ENCODE peak calls at places on chromosomes 12 and 14, in ten cellular contexts. One of them, this sample, is unnamed.

GRCh38 chr12:107349008-107349747 is 255.8 kb upstream of the CRY1 start:
- DNase-seq in activated T-helper 1 cell treated with anti-CD3 and anti-CD28 coated beads, Interleukin-2, amount 50 U/mL, for 16 hours: no peak
- DNase-seq in NCI-H1048: peak
- DNase-seq in NCI-H1092 treated with DMSO at 0.1 percent for 48 hours: peak
- DNase-seq in AML-193: no peak
- DNase-seq in hepatocyte: peak
- DNase-seq in erythroblast: no peak
- DNase-seq in GM20000: no peak
- DNase-seq in stimulated activated CD4-positive, alpha-beta T cell treated with anti-CD3 and anti-CD28 coated beads, TNF-alpha, amount 100 ng/mL, for 4 hours: no peak
- DNase-seq in effector memory CD8-positive, alpha-beta T cell: no peak
- DNase-seq in this sample: peak

GRCh38 chr14:101704140-101704539 is 57.4 kb upstream of the PPP2R5C start:
- DNase-seq in effector memory CD8-positive, alpha-beta T cell: no peak
- DNase-seq in NCI-H1048: no peak
- DNase-seq in erythroblast: no peak
- DNase-seq in GM20000: no peak
- DNase-seq in activated T-helper 1 cell treated with anti-CD3 and anti-CD28 coated beads, Interleukin-2, amount 50 U/mL, for 16 hours: no peak
- DNase-seq in AML-193: no peak
- DNase-seq in NCI-H1092 treated with DMSO at 0.1 percent for 48 hours: no peak
- DNase-seq in stimulated activated CD4-positive, alpha-beta T cell treated with anti-CD3 and anti-CD28 coated beads, TNF-alpha, amount 100 ng/mL, for 4 hours: no peak
- DNase-seq in hepatocyte: no peak
- DNase-seq in this sample: peak

GRCh38 chr12:64696065-64696741 is 63.0 kb downstream of the GNS start:
- DNase-seq in NCI-H1092 treated with DMSO at 0.1 percent for 48 hours: peak
- DNase-seq in hepatocyte: peak
- DNase-seq in stimulated activated CD4-positive, alpha-beta T cell treated with anti-CD3 and anti-CD28 coated beads, TNF-alpha, amount 100 ng/mL, for 4 hours: no peak
- DNase-seq in AML-193: peak
- DNase-seq in effector memory CD8-positive, alpha-beta T cell: no peak
- DNase-seq in GM20000: no peak
- DNase-seq in erythroblast: peak
- DNase-seq in NCI-H1048: no peak
- DNase-seq in activated T-helper 1 cell treated with anti-CD3 and anti-CD28 coated beads, Interleukin-2, amount 50 U/mL, for 16 hours: no peak
- DNase-seq in this sample: peak

GRCh38 chr12:120466560-120467315 is 2.8 kb downstream of the SRSF9 start:
- DNase-seq in hepatocyte: peak
- DNase-seq in stimulated activated CD4-positive, alpha-beta T cell treated with anti-CD3 and anti-CD28 coated beads, TNF-alpha, amount 100 ng/mL, for 4 hours: peak
- DNase-seq in activated T-helper 1 cell treated with anti-CD3 and anti-CD28 coated beads, Interleukin-2, amount 50 U/mL, for 16 hours: no peak
- DNase-seq in NCI-H1048: no peak
- DNase-seq in AML-193: peak
- DNase-seq in NCI-H1092 treated with DMSO at 0.1 percent for 48 hours: peak
- DNase-seq in GM20000: no peak
- DNase-seq in erythroblast: peak
- DNase-seq in effector memory CD8-positive, alpha-beta T cell: peak
- DNase-seq in this sample: peak

GRCh38 chr14:33287204-33287603 is 348.5 kb downstream of the NPAS3 start:
- DNase-seq in NCI-H1048: no peak
- DNase-seq in hepatocyte: no peak
- DNase-seq in effector memory CD8-positive, alpha-beta T cell: no peak
- DNase-seq in NCI-H1092 treated with DMSO at 0.1 percent for 48 hours: no peak
- DNase-seq in activated T-helper 1 cell treated with anti-CD3 and anti-CD28 coated beads, Interleukin-2, amount 50 U/mL, for 16 hours: no peak
- DNase-seq in AML-193: no peak
- DNase-seq in GM20000: no peak
- DNase-seq in erythroblast: no peak
- DNase-seq in stimulated activated CD4-positive, alpha-beta T cell treated with anti-CD3 and anti-CD28 coated beads, TNF-alpha, amount 100 ng/mL, for 4 hours: no peak
- DNase-seq in this sample: no peak

GRCh38 chr14:55349565-55349964 is 62.1 kb downstream of the ATG14 start:
- DNase-seq in erythroblast: no peak
- DNase-seq in AML-193: no peak
- DNase-seq in GM20000: no peak
- DNase-seq in activated T-helper 1 cell treated with anti-CD3 and anti-CD28 coated beads, Interleukin-2, amount 50 U/mL, for 16 hours: no peak
- DNase-seq in effector memory CD8-positive, alpha-beta T cell: no peak
- DNase-seq in NCI-H1092 treated with DMSO at 0.1 percent for 48 hours: no peak
- DNase-seq in hepatocyte: no peak
- DNase-seq in stimulated activated CD4-positive, alpha-beta T cell treated with anti-CD3 and anti-CD28 coated beads, TNF-alpha, amount 100 ng/mL, for 4 hours: no peak
- DNase-seq in NCI-H1048: no peak
- DNase-seq in this sample: no peak

GRCh38 chr14:76917158-76917596 is 91.0 kb downstream of the LRRC74A start:
- DNase-seq in GM20000: no peak
- DNase-seq in NCI-H1048: peak
- DNase-seq in AML-193: peak
- DNase-seq in hepatocyte: peak
- DNase-seq in erythroblast: peak
- DNase-seq in effector memory CD8-positive, alpha-beta T cell: no peak
- DNase-seq in activated T-helper 1 cell treated with anti-CD3 and anti-CD28 coated beads, Interleukin-2, amount 50 U/mL, for 16 hours: no peak
- DNase-seq in stimulated activated CD4-positive, alpha-beta T cell treated with anti-CD3 and anti-CD28 coated beads, TNF-alpha, amount 100 ng/mL, for 4 hours: no peak
- DNase-seq in NCI-H1092 treated with DMSO at 0.1 percent for 48 hours: peak
- DNase-seq in this sample: peak

GRCh38 chr14:63928744-63929174 is 76.0 kb downstream of the SYNE2 start:
- DNase-seq in AML-193: no peak
- DNase-seq in GM20000: no peak
- DNase-seq in NCI-H1048: no peak
- DNase-seq in erythroblast: no peak
- DNase-seq in hepatocyte: no peak
- DNase-seq in stimulated activated CD4-positive, alpha-beta T cell treated with anti-CD3 and anti-CD28 coated beads, TNF-alpha, amount 100 ng/mL, for 4 hours: no peak
- DNase-seq in effector memory CD8-positive, alpha-beta T cell: no peak
- DNase-seq in NCI-H1092 treated with DMSO at 0.1 percent for 48 hours: peak
- DNase-seq in activated T-helper 1 cell treated with anti-CD3 and anti-CD28 coated beads, Interleukin-2, amount 50 U/mL, for 16 hours: no peak
- DNase-seq in this sample: no peak

GRCh38 chr12:91924827-91925226 is 220.8 kb downstream of the BTG1 start:
- DNase-seq in effector memory CD8-positive, alpha-beta T cell: no peak
- DNase-seq in NCI-H1092 treated with DMSO at 0.1 percent for 48 hours: no peak
- DNase-seq in AML-193: no peak
- DNase-seq in NCI-H1048: no peak
- DNase-seq in GM20000: no peak
- DNase-seq in erythroblast: no peak
- DNase-seq in activated T-helper 1 cell treated with anti-CD3 and anti-CD28 coated beads, Interleukin-2, amount 50 U/mL, for 16 hours: no peak
- DNase-seq in hepatocyte: no peak
- DNase-seq in stimulated activated CD4-positive, alpha-beta T cell treated with anti-CD3 and anti-CD28 coated beads, TNF-alpha, amount 100 ng/mL, for 4 hours: no peak
- DNase-seq in this sample: no peak

GRCh38 chr12:107523760-107524558 is 161.6 kb upstream of the PWP1 start:
- DNase-seq in NCI-H1092 treated with DMSO at 0.1 percent for 48 hours: peak
- DNase-seq in hepatocyte: no peak
- DNase-seq in erythroblast: no peak
- DNase-seq in AML-193: no peak
- DNase-seq in NCI-H1048: no peak
- DNase-seq in activated T-helper 1 cell treated with anti-CD3 and anti-CD28 coated beads, Interleukin-2, amount 50 U/mL, for 16 hours: no peak
- DNase-seq in effector memory CD8-positive, alpha-beta T cell: no peak
- DNase-seq in GM20000: no peak
- DNase-seq in stimulated activated CD4-positive, alpha-beta T cell treated with anti-CD3 and anti-CD28 coated beads, TNF-alpha, amount 100 ng/mL, for 4 hours: no peak
- DNase-seq in this sample: no peak

GRCh38 chr12:116381744-116382455 is 104.4 kb upstream of the MED13L start:
- DNase-seq in GM20000: no peak
- DNase-seq in NCI-H1092 treated with DMSO at 0.1 percent for 48 hours: no peak
- DNase-seq in erythroblast: no peak
- DNase-seq in NCI-H1048: no peak
- DNase-seq in hepatocyte: peak
- DNase-seq in AML-193: no peak
- DNase-seq in activated T-helper 1 cell treated with anti-CD3 and anti-CD28 coated beads, Interleukin-2, amount 50 U/mL, for 16 hours: no peak
- DNase-seq in effector memory CD8-positive, alpha-beta T cell: no peak
- DNase-seq in stimulated activated CD4-positive, alpha-beta T cell treated with anti-CD3 and anti-CD28 coated beads, TNF-alpha, amount 100 ng/mL, for 4 hours: no peak
- DNase-seq in this sample: peak

GRCh38 chr14:105465209-105466031 is 9.2 kb upstream of the CRIP2 start:
- DNase-seq in effector memory CD8-positive, alpha-beta T cell: no peak
- DNase-seq in AML-193: no peak
- DNase-seq in NCI-H1092 treated with DMSO at 0.1 percent for 48 hours: no peak
- DNase-seq in erythroblast: no peak
- DNase-seq in hepatocyte: no peak
- DNase-seq in activated T-helper 1 cell treated with anti-CD3 and anti-CD28 coated beads, Interleukin-2, amount 50 U/mL, for 16 hours: no peak
- DNase-seq in NCI-H1048: no peak
- DNase-seq in stimulated activated CD4-positive, alpha-beta T cell treated with anti-CD3 and anti-CD28 coated beads, TNF-alpha, amount 100 ng/mL, for 4 hours: no peak
- DNase-seq in GM20000: no peak
- DNase-seq in this sample: peak

GRCh38 chr14:77141592-77142288 is at the start of gene ZDHHC22:
- DNase-seq in NCI-H1048: no peak
- DNase-seq in hepatocyte: no peak
- DNase-seq in stimulated activated CD4-positive, alpha-beta T cell treated with anti-CD3 and anti-CD28 coated beads, TNF-alpha, amount 100 ng/mL, for 4 hours: no peak
- DNase-seq in activated T-helper 1 cell treated with anti-CD3 and anti-CD28 coated beads, Interleukin-2, amount 50 U/mL, for 16 hours: no peak
- DNase-seq in GM20000: no peak
- DNase-seq in erythroblast: no peak
- DNase-seq in AML-193: no peak
- DNase-seq in NCI-H1092 treated with DMSO at 0.1 percent for 48 hours: peak
- DNase-seq in effector memory CD8-positive, alpha-beta T cell: no peak
- DNase-seq in this sample: peak

GRCh38 chr14:34266344-34266743 is 195.7 kb downstream of the SPTSSA start:
- DNase-seq in hepatocyte: no peak
- DNase-seq in GM20000: no peak
- DNase-seq in erythroblast: no peak
- DNase-seq in effector memory CD8-positive, alpha-beta T cell: no peak
- DNase-seq in activated T-helper 1 cell treated with anti-CD3 and anti-CD28 coated beads, Interleukin-2, amount 50 U/mL, for 16 hours: no peak
- DNase-seq in NCI-H1048: no peak
- DNase-seq in NCI-H1092 treated with DMSO at 0.1 percent for 48 hours: no peak
- DNase-seq in AML-193: no peak
- DNase-seq in stimulated activated CD4-positive, alpha-beta T cell treated with anti-CD3 and anti-CD28 coated beads, TNF-alpha, amount 100 ng/mL, for 4 hours: no peak
- DNase-seq in this sample: no peak

GRCh38 chr12:55929306-55929791 is 1.6 kb upstream of the DGKA start:
- DNase-seq in effector memory CD8-positive, alpha-beta T cell: peak
- DNase-seq in stimulated activated CD4-positive, alpha-beta T cell treated with anti-CD3 and anti-CD28 coated beads, TNF-alpha, amount 100 ng/mL, for 4 hours: peak
- DNase-seq in NCI-H1092 treated with DMSO at 0.1 percent for 48 hours: no peak
- DNase-seq in erythroblast: no peak
- DNase-seq in hepatocyte: no peak
- DNase-seq in AML-193: no peak
- DNase-seq in GM20000: peak
- DNase-seq in NCI-H1048: no peak
- DNase-seq in activated T-helper 1 cell treated with anti-CD3 and anti-CD28 coated beads, Interleukin-2, amount 50 U/mL, for 16 hours: peak
- DNase-seq in this sample: no peak

GRCh38 chr12:114876968-114877680 is 193.1 kb upstream of the TBX3 start:
- DNase-seq in GM20000: no peak
- DNase-seq in stimulated activated CD4-positive, alpha-beta T cell treated with anti-CD3 and anti-CD28 coated beads, TNF-alpha, amount 100 ng/mL, for 4 hours: no peak
- DNase-seq in erythroblast: no peak
- DNase-seq in NCI-H1048: no peak
- DNase-seq in NCI-H1092 treated with DMSO at 0.1 percent for 48 hours: no peak
- DNase-seq in AML-193: no peak
- DNase-seq in hepatocyte: no peak
- DNase-seq in effector memory CD8-positive, alpha-beta T cell: no peak
- DNase-seq in activated T-helper 1 cell treated with anti-CD3 and anti-CD28 coated beads, Interleukin-2, amount 50 U/mL, for 16 hours: no peak
- DNase-seq in this sample: no peak

GRCh38 chr14:77556946-77557345 is 58.3 kb upstream of the ISM2 start:
- DNase-seq in NCI-H1092 treated with DMSO at 0.1 percent for 48 hours: no peak
- DNase-seq in hepatocyte: no peak
- DNase-seq in NCI-H1048: no peak
- DNase-seq in erythroblast: no peak
- DNase-seq in AML-193: no peak
- DNase-seq in stimulated activated CD4-positive, alpha-beta T cell treated with anti-CD3 and anti-CD28 coated beads, TNF-alpha, amount 100 ng/mL, for 4 hours: no peak
- DNase-seq in GM20000: no peak
- DNase-seq in effector memory CD8-positive, alpha-beta T cell: no peak
- DNase-seq in activated T-helper 1 cell treated with anti-CD3 and anti-CD28 coated beads, Interleukin-2, amount 50 U/mL, for 16 hours: no peak
- DNase-seq in this sample: no peak

GRCh38 chr12:6961278-6961694 is 9.2 kb downstream of the PHB2 start:
- DNase-seq in hepatocyte: peak
- DNase-seq in NCI-H1092 treated with DMSO at 0.1 percent for 48 hours: no peak
- DNase-seq in NCI-H1048: no peak
- DNase-seq in effector memory CD8-positive, alpha-beta T cell: peak
- DNase-seq in GM20000: peak
- DNase-seq in erythroblast: peak
- DNase-seq in stimulated activated CD4-positive, alpha-beta T cell treated with anti-CD3 and anti-CD28 coated beads, TNF-alpha, amount 100 ng/mL, for 4 hours: peak
- DNase-seq in activated T-helper 1 cell treated with anti-CD3 and anti-CD28 coated beads, Interleukin-2, amount 50 U/mL, for 16 hours: peak
- DNase-seq in AML-193: no peak
- DNase-seq in this sample: peak

GRCh38 chr14:53180272-53181221 is 27.4 kb upstream of the DDHD1 start:
- DNase-seq in stimulated activated CD4-positive, alpha-beta T cell treated with anti-CD3 and anti-CD28 coated beads, TNF-alpha, amount 100 ng/mL, for 4 hours: peak
- DNase-seq in NCI-H1092 treated with DMSO at 0.1 percent for 48 hours: no peak
- DNase-seq in effector memory CD8-positive, alpha-beta T cell: peak
- DNase-seq in erythroblast: peak
- DNase-seq in GM20000: peak
- DNase-seq in AML-193: no peak
- DNase-seq in NCI-H1048: no peak
- DNase-seq in activated T-helper 1 cell treated with anti-CD3 and anti-CD28 coated beads, Interleukin-2, amount 50 U/mL, for 16 hours: no peak
- DNase-seq in hepatocyte: peak
- DNase-seq in this sample: no peak

GRCh38 chr12:49698619-49699545 is 8.3 kb downstream of the FMNL3 start:
- DNase-seq in stimulated activated CD4-positive, alpha-beta T cell treated with anti-CD3 and anti-CD28 coated beads, TNF-alpha, amount 100 ng/mL, for 4 hours: no peak
- DNase-seq in activated T-helper 1 cell treated with anti-CD3 and anti-CD28 coated beads, Interleukin-2, amount 50 U/mL, for 16 hours: no peak
- DNase-seq in erythroblast: no peak
- DNase-seq in GM20000: peak
- DNase-seq in hepatocyte: no peak
- DNase-seq in AML-193: peak
- DNase-seq in effector memory CD8-positive, alpha-beta T cell: peak
- DNase-seq in NCI-H1048: no peak
- DNase-seq in NCI-H1092 treated with DMSO at 0.1 percent for 48 hours: no peak
- DNase-seq in this sample: no peak

GRCh38 chr12:59698599-59698998 is 102.8 kb downstream of the SLC16A7 start:
- DNase-seq in NCI-H1092 treated with DMSO at 0.1 percent for 48 hours: no peak
- DNase-seq in AML-193: peak
- DNase-seq in GM20000: no peak
- DNase-seq in activated T-helper 1 cell treated with anti-CD3 and anti-CD28 coated beads, Interleukin-2, amount 50 U/mL, for 16 hours: no peak
- DNase-seq in hepatocyte: no peak
- DNase-seq in erythroblast: no peak
- DNase-seq in stimulated activated CD4-positive, alpha-beta T cell treated with anti-CD3 and anti-CD28 coated beads, TNF-alpha, amount 100 ng/mL, for 4 hours: no peak
- DNase-seq in NCI-H1048: no peak
- DNase-seq in effector memory CD8-positive, alpha-beta T cell: no peak
- DNase-seq in this sample: no peak

GRCh38 chr12:219891-220352 is 6.0 kb upstream of the SLC6A12 start:
- DNase-seq in stimulated activated CD4-positive, alpha-beta T cell treated with anti-CD3 and anti-CD28 coated beads, TNF-alpha, amount 100 ng/mL, for 4 hours: no peak
- DNase-seq in AML-193: peak
- DNase-seq in NCI-H1092 treated with DMSO at 0.1 percent for 48 hours: peak
- DNase-seq in hepatocyte: peak
- DNase-seq in NCI-H1048: peak
- DNase-seq in GM20000: peak
- DNase-seq in activated T-helper 1 cell treated with anti-CD3 and anti-CD28 coated beads, Interleukin-2, amount 50 U/mL, for 16 hours: no peak
- DNase-seq in effector memory CD8-positive, alpha-beta T cell: peak
- DNase-seq in erythroblast: peak
- DNase-seq in this sample: peak

GRCh38 chr14:88989911-88990310 is 165.5 kb downstream of the TTC8 start:
- DNase-seq in AML-193: no peak
- DNase-seq in stimulated activated CD4-positive, alpha-beta T cell treated with anti-CD3 and anti-CD28 coated beads, TNF-alpha, amount 100 ng/mL, for 4 hours: no peak
- DNase-seq in activated T-helper 1 cell treated with anti-CD3 and anti-CD28 coated beads, Interleukin-2, amount 50 U/mL, for 16 hours: no peak
- DNase-seq in NCI-H1092 treated with DMSO at 0.1 percent for 48 hours: no peak
- DNase-seq in hepatocyte: no peak
- DNase-seq in erythroblast: no peak
- DNase-seq in GM20000: no peak
- DNase-seq in effector memory CD8-positive, alpha-beta T cell: no peak
- DNase-seq in NCI-H1048: no peak
- DNase-seq in this sample: no peak

GRCh38 chr14:101176535-101177205 is 273.1 kb upstream of the RTL1 start:
- DNase-seq in stimulated activated CD4-positive, alpha-beta T cell treated with anti-CD3 and anti-CD28 coated beads, TNF-alpha, amount 100 ng/mL, for 4 hours: no peak
- DNase-seq in AML-193: no peak
- DNase-seq in activated T-helper 1 cell treated with anti-CD3 and anti-CD28 coated beads, Interleukin-2, amount 50 U/mL, for 16 hours: no peak
- DNase-seq in NCI-H1048: no peak
- DNase-seq in effector memory CD8-positive, alpha-beta T cell: no peak
- DNase-seq in hepatocyte: no peak
- DNase-seq in NCI-H1092 treated with DMSO at 0.1 percent for 48 hours: peak
- DNase-seq in erythroblast: no peak
- DNase-seq in GM20000: no peak
- DNase-seq in this sample: no peak

GRCh38 chr14:67137744-67138371 is 51.4 kb upstream of the GARIN2 start:
- DNase-seq in AML-193: peak
- DNase-seq in stimulated activated CD4-positive, alpha-beta T cell treated with anti-CD3 and anti-CD28 coated beads, TNF-alpha, amount 100 ng/mL, for 4 hours: no peak
- DNase-seq in erythroblast: peak
- DNase-seq in NCI-H1092 treated with DMSO at 0.1 percent for 48 hours: no peak
- DNase-seq in activated T-helper 1 cell treated with anti-CD3 and anti-CD28 coated beads, Interleukin-2, amount 50 U/mL, for 16 hours: no peak
- DNase-seq in NCI-H1048: no peak
- DNase-seq in GM20000: peak
- DNase-seq in effector memory CD8-positive, alpha-beta T cell: no peak
- DNase-seq in hepatocyte: no peak
- DNase-seq in this sample: peak

GRCh38 chr14:71166434-71166833 is 259.2 kb downstream of the PCNX1 start:
- DNase-seq in NCI-H1048: no peak
- DNase-seq in stimulated activated CD4-positive, alpha-beta T cell treated with anti-CD3 and anti-CD28 coated beads, TNF-alpha, amount 100 ng/mL, for 4 hours: no peak
- DNase-seq in effector memory CD8-positive, alpha-beta T cell: no peak
- DNase-seq in erythroblast: peak
- DNase-seq in hepatocyte: peak
- DNase-seq in GM20000: peak
- DNase-seq in NCI-H1092 treated with DMSO at 0.1 percent for 48 hours: peak
- DNase-seq in AML-193: peak
- DNase-seq in activated T-helper 1 cell treated with anti-CD3 and anti-CD28 coated beads, Interleukin-2, amount 50 U/mL, for 16 hours: no peak
- DNase-seq in this sample: no peak

GRCh38 chr12:59595097-59595496 is 732 bp upstream of the SLC16A7 start:
- DNase-seq in erythroblast: peak
- DNase-seq in NCI-H1092 treated with DMSO at 0.1 percent for 48 hours: no peak
- DNase-seq in NCI-H1048: no peak
- DNase-seq in AML-193: peak
- DNase-seq in stimulated activated CD4-positive, alpha-beta T cell treated with anti-CD3 and anti-CD28 coated beads, TNF-alpha, amount 100 ng/mL, for 4 hours: no peak
- DNase-seq in effector memory CD8-positive, alpha-beta T cell: no peak
- DNase-seq in hepatocyte: no peak
- DNase-seq in GM20000: peak
- DNase-seq in activated T-helper 1 cell treated with anti-CD3 and anti-CD28 coated beads, Interleukin-2, amount 50 U/mL, for 16 hours: no peak
- DNase-seq in this sample: no peak

GRCh38 chr12:63238892-63239291 is 87.9 kb upstream of the AVPR1A start:
- DNase-seq in AML-193: no peak
- DNase-seq in effector memory CD8-positive, alpha-beta T cell: no peak
- DNase-seq in NCI-H1092 treated with DMSO at 0.1 percent for 48 hours: no peak
- DNase-seq in hepatocyte: no peak
- DNase-seq in erythroblast: no peak
- DNase-seq in stimulated activated CD4-positive, alpha-beta T cell treated with anti-CD3 and anti-CD28 coated beads, TNF-alpha, amount 100 ng/mL, for 4 hours: no peak
- DNase-seq in NCI-H1048: no peak
- DNase-seq in GM20000: no peak
- DNase-seq in activated T-helper 1 cell treated with anti-CD3 and anti-CD28 coated beads, Interleukin-2, amount 50 U/mL, for 16 hours: no peak
- DNase-seq in this sample: peak